ENCODE peak calls at places on chromosome 18, in six cellular contexts. M is SK-N-SH, L is neural progenitor cell, E is GM23248, K is PC-3, Q is MM.1S. G is an unnamed sample.

GRCh38 chr18:23387265-23387664 is 65.8 kb upstream of the RIOK3 start:
- DNase-seq in M (no peak), L (peak), E (no peak), K (no peak), Q (no peak), G (no peak)

GRCh38 chr18:33231474-33232317 is 208.8 kb downstream of the CCDC178 start:
- DNase-seq in M (peak), L (peak), E (peak), K (peak), Q (peak), G (peak)

GRCh38 chr18:10936211-10937053 is 212.9 kb downstream of the PIEZO2 start:
- DNase-seq in M (no peak), L (peak), E (peak), K (no peak), Q (no peak), G (no peak)

GRCh38 chr18:4068552-4069158 is 386.5 kb downstream of the DLGAP1 start:
- DNase-seq in M (peak), L (peak), E (peak), K (peak), Q (peak), G (peak)

GRCh38 chr18:63216497-63216896 is 103.1 kb downstream of the BCL2 start:
- DNase-seq in M (no peak), L (no peak), E (peak), K (no peak), Q (no peak), G (no peak)

GRCh38 chr18:1846640-1847039 is 724.7 kb downstream of the METTL4 start:
- DNase-seq in M (no peak), L (no peak), E (no peak), K (peak), Q (peak), G (no peak)

GRCh38 chr18:74328196-74328595 is 12.6 kb downstream of the C18orf63 start:
- DNase-seq in M (no peak), L (no peak), E (peak), K (no peak), Q (no peak), G (no peak)

GRCh38 chr18:6747646-6748045 is 18.1 kb downstream of the ARHGAP28 start:
- DNase-seq in M (no peak), L (no peak), E (peak), K (peak), Q (no peak), G (no peak)

GRCh38 chr18:49651033-49651432 is 89.2 kb downstream of the LIPG start:
- DNase-seq in M (no peak), L (no peak), E (no peak), K (no peak), Q (no peak), G (no peak)

GRCh38 chr18:32469190-32469611 is 1.5 kb downstream of the GAREM1 start:
- DNase-seq in M (peak), L (peak), E (peak), K (peak), Q (peak), G (peak)

GRCh38 chr18:9961031-9961430 is 47.2 kb downstream of the VAPA start:
- DNase-seq in M (no peak), L (no peak), E (peak), K (no peak), Q (no peak), G (no peak)

GRCh38 chr18:58572181-58572580 is 56.7 kb downstream of the ALPK2 start:
- DNase-seq in M (no peak), L (no peak), E (peak), K (peak), Q (no peak), G (no peak)

GRCh38 chr18:4921548-4921947 is 275.5 kb downstream of the AKAIN1 start:
- DNase-seq in M (no peak), L (no peak), E (no peak), K (no peak), Q (no peak), G (no peak)

GRCh38 chr18:58228762-58229161 is 184.7 kb downstream of the NEDD4L start:
- DNase-seq in M (no peak), L (no peak), E (no peak), K (no peak), Q (no peak), G (no peak)

GRCh38 chr18:7945882-7946281 is 378.8 kb downstream of the PTPRM start:
- DNase-seq in M (no peak), L (no peak), E (peak), K (peak), Q (no peak), G (no peak)

GRCh38 chr18:34738173-34738894 is 28.2 kb downstream of the DTNA start:
- DNase-seq in M (no peak), L (peak), E (peak), K (peak), Q (no peak), G (no peak)

GRCh38 chr18:74579704-74580103 is 18.0 kb upstream of the ZNF407 start:
- DNase-seq in M (no peak), L (peak), E (no peak), K (no peak), Q (no peak), G (no peak)

GRCh38 chr18:34548120-34548972 is 161.8 kb upstream of the DTNA start:
- DNase-seq in M (no peak), L (no peak), E (no peak), K (no peak), Q (no peak), G (no peak)

GRCh38 chr18:48957616-48958015 is 6.9 kb upstream of the SMAD7 start:
- DNase-seq in M (no peak), L (no peak), E (peak), K (no peak), Q (no peak), G (no peak)

GRCh38 chr18:1092228-1092627 is 187.6 kb downstream of the ADCYAP1 start:
- DNase-seq in M (no peak), L (peak), E (no peak), K (peak), Q (peak), G (no peak)

GRCh38 chr18:74360852-74361640 is 45.4 kb downstream of the C18orf63 start:
- DNase-seq in M (no peak), L (no peak), E (no peak), K (no peak), Q (no peak), G (no peak)

GRCh38 chr18:7084080-7084765 is 33.4 kb downstream of the LAMA1 start:
- DNase-seq in M (no peak), L (no peak), E (peak), K (no peak), Q (no peak), G (no peak)

GRCh38 chr18:34809697-34810096 is 99.6 kb downstream of the DTNA start:
- DNase-seq in M (peak), L (peak), E (peak), K (peak), Q (no peak), G (peak)

DNA sequence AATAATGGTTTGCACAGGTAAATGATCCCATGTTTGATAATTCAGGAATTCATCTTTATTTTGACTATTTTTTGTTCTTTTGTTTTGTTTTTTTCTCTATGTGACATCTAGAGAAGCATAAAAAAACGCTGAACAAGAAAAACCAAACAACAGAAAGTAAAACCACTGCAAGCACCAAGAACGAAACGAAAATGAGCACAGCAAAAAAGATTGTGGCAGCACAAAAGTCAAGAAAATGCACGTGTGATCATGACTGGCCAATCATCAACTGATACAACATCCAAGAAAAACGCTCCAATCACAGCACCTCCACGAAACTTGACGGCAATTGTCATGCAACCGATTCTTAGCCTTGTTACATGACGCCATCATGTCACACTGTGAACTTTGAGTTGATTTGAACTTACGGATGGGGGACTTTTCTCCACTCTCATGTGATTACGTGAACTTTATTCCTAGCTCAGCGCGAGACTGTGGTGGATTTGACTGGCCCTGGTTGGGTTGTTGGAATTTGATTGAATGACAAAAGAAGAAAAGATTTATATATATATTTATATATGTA is 318.7 kb downstream of the CELF4 start:
- DNase-seq in M (no peak), L (no peak), E (no peak), K (no peak), Q (peak), G (no peak)
- H3K9ac ChIP-seq in M (no peak), L (no peak), E (no peak), K (no peak), Q (no peak), G (no peak)

GRCh38 chr18:28729321-28729720 is 552.4 kb upstream of the CDH2 start:
- DNase-seq in M (no peak), L (no peak), E (peak), K (peak), Q (no peak), G (no peak)

GRCh38 chr18:28718696-28719095 is 541.8 kb upstream of the CDH2 start:
- DNase-seq in M (no peak), L (no peak), E (no peak), K (no peak), Q (no peak), G (no peak)

GRCh38 chr18:28725876-28726275 is 548.9 kb upstream of the CDH2 start:
- DNase-seq in M (peak), L (no peak), E (peak), K (peak), Q (no peak), G (no peak)

GRCh38 chr18:28728891-28729290 is 552.0 kb upstream of the CDH2 start:
- DNase-seq in M (no peak), L (no peak), E (peak), K (peak), Q (no peak), G (no peak)

GRCh38 chr18:28723506-28723905 is 546.6 kb upstream of the CDH2 start:
- DNase-seq in M (no peak), L (no peak), E (no peak), K (peak), Q (no peak), G (no peak)
- TF ChIP-seq EZH2phosphoT487 in M (no peak), L (no peak), E (no peak), K (no peak), Q (no peak), G (no peak)

GRCh38 chr18:42113529-42114191 is 158.6 kb downstream of the PIK3C3 start:
- DNase-seq in M (no peak), L (no peak), E (peak), K (no peak), Q (peak), G (no peak)
- H3K9ac ChIP-seq in M (peak), L (no peak), E (peak), K (no peak), Q (no peak), G (no peak)

GRCh38 chr18:30265190-30265589 is 777.4 kb downstream of the DSC3 start:
- DNase-seq in M (no peak), L (no peak), E (no peak), K (peak), Q (no peak), G (no peak)
- TF ChIP-seq EZH2phosphoT487 in M (no peak), L (no peak), E (no peak), K (no peak), Q (no peak), G (no peak)

DNA sequence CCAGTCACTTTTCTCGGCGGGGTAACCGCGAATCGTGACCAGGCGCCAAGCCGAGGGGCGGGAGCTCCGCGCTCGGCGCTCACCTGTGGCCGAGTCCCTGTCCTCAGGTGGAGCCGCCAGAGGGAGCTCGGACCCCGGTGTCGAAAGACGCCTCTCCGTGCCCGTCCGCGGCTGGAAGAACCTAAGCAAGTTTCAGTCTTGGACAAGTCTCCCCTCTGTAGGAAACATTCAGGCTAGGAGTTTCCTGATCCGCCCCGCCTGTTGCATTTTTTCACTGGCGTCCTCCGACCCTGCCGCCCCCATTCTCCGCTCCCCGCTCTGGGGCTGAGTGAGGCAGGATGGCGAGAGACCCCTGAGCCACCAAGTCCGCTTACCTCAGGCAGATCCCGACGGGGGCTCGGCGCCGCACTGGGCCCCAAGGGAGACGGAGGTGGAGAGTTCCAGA is 511 bp downstream of the DSEL start:
- DNase-seq in M (peak), L (peak), E (peak), K (peak), Q (peak), G (no peak)
- H3K9ac ChIP-seq in M (peak), L (peak), E (peak), K (peak), Q (peak), G (no peak)

GRCh38 chr18:12233378-12233777 is 20.8 kb upstream of the CIDEA start:
- DNase-seq in M (no peak), L (no peak), E (no peak), K (no peak), Q (no peak), G (no peak)
- TF ChIP-seq EZH2phosphoT487 in M (no peak), L (no peak), E (no peak), K (no peak), Q (no peak), G (no peak)

DNA sequence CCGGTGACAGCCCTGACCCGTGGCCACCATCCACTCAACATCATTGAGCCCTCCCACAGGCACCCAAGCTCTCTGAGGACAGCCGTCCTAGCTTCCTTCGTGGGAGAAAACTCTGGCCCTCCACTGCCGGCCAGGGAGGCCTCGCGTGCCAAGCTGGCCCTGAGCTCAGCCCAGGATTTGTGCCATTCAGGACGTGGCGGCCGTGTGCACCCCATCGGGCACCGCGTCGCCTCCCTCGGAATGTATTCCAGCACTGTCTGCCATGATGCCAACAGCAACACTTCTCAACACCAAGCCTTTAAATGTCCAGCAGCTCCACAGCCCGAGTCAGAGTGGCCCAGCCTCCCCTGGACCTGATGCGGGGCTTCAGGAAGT is 35.7 kb downstream of the ZNF516 start:
- DNase-seq in M (no peak), L (no peak), E (no peak), K (no peak), Q (no peak), G (no peak)
- H3K9ac ChIP-seq in M (peak), L (no peak), E (peak), K (no peak), Q (no peak), G (no peak)